ENCODE peak calls at places on chromosomes 3 and 15, in ten cellular contexts. T, R, U, V, O, Q, W, B, H and A are unnamed samples.

GRCh38 chr15:69593981-69594966 is 141.7 kb downstream of the RPLP1 start:
- DNase-seq in T (peak; percentile 54), R (no peak), U (peak; percentile 89), V (no peak), O (no peak), Q (no peak), W (peak; percentile 99), B (peak; percentile 48), H (no peak), A (no peak)

GRCh38 chr3:23824699-23825444 is 19.1 kb downstream of the UBE2E1 start:
- DNase-seq in T (no peak), R (no peak), U (no peak), V (no peak), O (no peak), Q (no peak), W (no peak), B (no peak), H (no peak), A (no peak)

GRCh38 chr3:59257506-59257905 is 207.7 kb upstream of the CFAP20DC start:
- DNase-seq in T (no peak), R (no peak), U (no peak), V (no peak), O (no peak), Q (no peak), W (no peak), B (no peak), H (no peak), A (no peak)

GRCh38 chr3:45347329-45348000 is 40.9 kb upstream of the LARS2 start:
- DNase-seq in T (no peak), R (no peak), U (no peak), V (no peak), O (no peak), Q (no peak), W (no peak), B (no peak), H (no peak), A (no peak)

GRCh38 chr3:129330413-129330812 is 51.7 kb downstream of the HMCES start:
- DNase-seq in T (no peak), R (no peak), U (no peak), V (peak; percentile 52), O (no peak), Q (no peak), W (no peak), B (no peak), H (no peak), A (no peak)

GRCh38 chr3:13104511-13104910 is 31.3 kb upstream of the IQSEC1 start:
- DNase-seq in T (no peak), R (no peak), U (no peak), V (no peak), O (no peak), Q (no peak), W (no peak), B (no peak), H (no peak), A (no peak)

GRCh38 chr3:42031808-42032475 is 59.2 kb upstream of the TRAK1 start:
- DNase-seq in T (peak; percentile 92), R (no peak), U (no peak), V (no peak), O (no peak), Q (peak; percentile 60), W (no peak), B (peak; percentile 42), H (no peak), A (peak; percentile 72)

GRCh38 chr15:66827039-66827697 is 125.1 kb downstream of the SMAD6 start:
- DNase-seq in T (no peak), R (no peak), U (no peak), V (no peak), O (no peak), Q (no peak), W (no peak), B (no peak), H (no peak), A (no peak)

GRCh38 chr3:135982922-135983581 is 17.5 kb downstream of the PPP2R3A start:
- DNase-seq in T (peak; percentile 31), R (no peak), U (no peak), V (no peak), O (no peak), Q (peak; percentile 37), W (no peak), B (peak; percentile 65), H (no peak), A (no peak)

GRCh38 chr3:196968233-196969000 is at the start of gene PIGZ:
- DNase-seq in T (peak; percentile 22), R (no peak), U (peak; percentile 51), V (peak; percentile 11), O (peak; percentile 44), Q (peak; percentile 56), W (peak; percentile 57), B (no peak), H (no peak), A (peak; percentile 25)

GRCh38 chr15:77168211-77168610 is 97.3 kb upstream of the TSPAN3 start:
- DNase-seq in T (no peak), R (no peak), U (no peak), V (no peak), O (no peak), Q (no peak), W (no peak), B (no peak), H (no peak), A (no peak)

GRCh38 chr3:21893250-21893649 is 142.2 kb upstream of the ZNF385D start:
- DNase-seq in T (no peak), R (peak; percentile 17), U (no peak), V (no peak), O (no peak), Q (no peak), W (no peak), B (no peak), H (no peak), A (no peak)

GRCh38 chr3:62011667-62012066 is 361.7 kb downstream of the FEZF2 start:
- DNase-seq in T (no peak), R (no peak), U (no peak), V (no peak), O (no peak), Q (no peak), W (no peak), B (no peak), H (no peak), A (no peak)

GRCh38 chr3:46663611-46664135 is 29.8 kb downstream of the ALS2CL start:
- DNase-seq in T (no peak), R (no peak), U (no peak), V (peak; percentile 18), O (no peak), Q (peak; percentile 87), W (peak; percentile 89), B (no peak), H (peak; percentile 59), A (peak; percentile 46)

GRCh38 chr15:85854345-85855097 is 59.8 kb upstream of the KLHL25 start:
- DNase-seq in T (peak; percentile 26), R (no peak), U (peak; percentile 63), V (peak; percentile 68), O (peak; percentile 59), Q (peak; percentile 82), W (peak; percentile 56), B (peak; percentile 29), H (no peak), A (peak; percentile 65)

GRCh38 chr3:197216169-197216860 is 82.1 kb downstream of the DLG1 start:
- DNase-seq in T (peak; percentile 60), R (peak; percentile 39), U (no peak), V (no peak), O (no peak), Q (peak; percentile 46), W (no peak), B (no peak), H (no peak), A (peak; percentile 74)

GRCh38 chr15:70375006-70375409 is 277.3 kb upstream of the TLE3 start:
- DNase-seq in T (peak; percentile 93), R (no peak), U (no peak), V (no peak), O (no peak), Q (peak; percentile 34), W (peak; percentile 92), B (peak; percentile 69), H (peak; percentile 78), A (no peak)

GRCh38 chr15:64010719-64011118 is 35.6 kb downstream of the DAPK2 start:
- DNase-seq in T (peak; percentile 56), R (no peak), U (peak; percentile 80), V (peak; percentile 94), O (peak; percentile 95), Q (peak; percentile 71), W (no peak), B (peak; percentile 94), H (no peak), A (peak; percentile 24)

GRCh38 chr3:187619461-187619860 is 50.7 kb downstream of the SST start:
- DNase-seq in T (no peak), R (no peak), U (no peak), V (no peak), O (no peak), Q (no peak), W (no peak), B (no peak), H (no peak), A (no peak)

GRCh38 chr3:37237252-37237651 is 62.9 kb upstream of the LRRFIP2 start:
- DNase-seq in T (peak; percentile 38), R (no peak), U (no peak), V (no peak), O (no peak), Q (no peak), W (no peak), B (no peak), H (no peak), A (no peak)

GRCh38 chr15:73295630-73296286 is 73.0 kb downstream of the HCN4 start:
- DNase-seq in T (peak; percentile 59), R (no peak), U (no peak), V (no peak), O (no peak), Q (no peak), W (no peak), B (no peak), H (no peak), A (no peak)

GRCh38 chr3:170914212-170914611 is 5.8 kb upstream of the EIF5A2 start:
- DNase-seq in T (no peak), R (no peak), U (no peak), V (no peak), O (no peak), Q (no peak), W (no peak), B (no peak), H (no peak), A (no peak)

GRCh38 chr15:90564109-90564508 is 34.4 kb downstream of the CRTC3 start:
- DNase-seq in T (no peak), R (no peak), U (no peak), V (peak; percentile 40), O (no peak), Q (peak; percentile 20), W (no peak), B (no peak), H (no peak), A (peak; percentile 20)

GRCh38 chr3:135226057-135226456 is 431.0 kb downstream of the EPHB1 start:
- DNase-seq in T (no peak), R (no peak), U (no peak), V (peak; percentile 4), O (no peak), Q (no peak), W (no peak), B (no peak), H (no peak), A (no peak)

GRCh38 chr3:148737104-148737525 is 39.4 kb downstream of the AGTR1 start:
- DNase-seq in T (peak; percentile 47), R (no peak), U (no peak), V (no peak), O (no peak), Q (no peak), W (no peak), B (peak; percentile 90), H (no peak), A (no peak)

GRCh38 chr3:196111939-196112386 is 30.1 kb upstream of the TFRC start:
- DNase-seq in T (no peak), R (no peak), U (no peak), V (no peak), O (peak; percentile 56), Q (no peak), W (no peak), B (no peak), H (no peak), A (no peak)

GRCh38 chr3:52444860-52445793 is at the start of gene SEMA3G:
- DNase-seq in T (no peak), R (no peak), U (peak; percentile 75), V (peak; percentile 72), O (peak; percentile 91), Q (peak; percentile 88), W (peak; percentile 16), B (peak; percentile 37), H (peak; percentile 93), A (peak; percentile 69)

GRCh38 chr15:73924258-73924921 is 1.9 kb upstream of the LOXL1 start:
- DNase-seq in T (peak; percentile 86), R (no peak), U (no peak), V (no peak), O (peak; percentile 48), Q (peak; percentile 85), W (peak; percentile 72), B (peak; percentile 56), H (no peak), A (peak; percentile 78)